ENCODE peak calls at places on chromosomes 5 and 9, in eight cellular contexts. U is adrenal gland, I is WTC11, R is mesothelial cell of epicardium, Y is HFF-Myc, A is brain microvascular endothelial cell, M is GM20000, K is IMR-90. O is an unnamed sample.

GRCh38 chr5:176740131-176740701 is 70.1 kb upstream of the UNC5A start:
- DNase-seq in Y (no peak), R (no peak), I (no peak), K (no peak), M (no peak), A (no peak), U (no peak), O (no peak)

GRCh38 chr5:153818626-153819025 is 220.1 kb downstream of the FAM114A2 start:
- DNase-seq in U (no peak), A (no peak), I (no peak), R (no peak), M (no peak), K (no peak), Y (no peak), O (no peak)

GRCh38 chr9:124033967-124034366 is 22.4 kb downstream of the LHX2 start:
- DNase-seq in K (no peak), I (no peak), Y (no peak), R (no peak), U (no peak), M (no peak), A (no peak), O (no peak)

GRCh38 chr5:1385395-1386273 is 40.7 kb upstream of the CLPTM1L start:
- DNase-seq in I (peak; percentile 89), M (peak; percentile 93), U (peak; percentile 90), A (peak; percentile 35), R (peak; percentile 48), K (peak; percentile 3), Y (peak; percentile 12), O (peak; percentile 69)

GRCh38 chr5:172744106-172745104 is 26.6 kb downstream of the DUSP1 start:
- DNase-seq in A (no peak), M (no peak), Y (no peak), U (no peak), R (no peak), I (no peak), K (no peak), O (no peak)

GRCh38 chr9:30178586-30178985 is 2205.9 kb upstream of the ACO1 start:
- DNase-seq in U (no peak), A (no peak), I (no peak), K (no peak), M (no peak), Y (no peak), R (no peak), O (no peak)

GRCh38 chr5:157476699-157477408 is 16.8 kb downstream of the NIPAL4 start:
- DNase-seq in A (peak; percentile 73), M (peak; percentile 74), R (no peak), Y (peak; percentile 56), U (peak; percentile 48), I (peak; percentile 30), K (peak; percentile 74), O (peak; percentile 31)

GRCh38 chr5:38866362-38867070 is 20.7 kb downstream of the OSMR start:
- DNase-seq in A (no peak), U (no peak), I (no peak), R (no peak), Y (no peak), K (peak; percentile 5), M (no peak), O (no peak)

GRCh38 chr5:159103086-159103485 is 3.4 kb upstream of the EBF1 start:
- DNase-seq in M (no peak), A (no peak), U (no peak), K (no peak), I (no peak), Y (no peak), R (no peak), O (no peak)

GRCh38 chr5:159102294-159102934 is 2.7 kb upstream of the EBF1 start:
- DNase-seq in Y (no peak), R (no peak), I (no peak), K (no peak), A (no peak), M (no peak), U (no peak), O (no peak)

GRCh38 chr5:159105318-159106053 is 5.8 kb upstream of the EBF1 start:
- DNase-seq in U (no peak), R (no peak), Y (no peak), K (no peak), I (peak; percentile 31), A (no peak), M (no peak), O (no peak)

GRCh38 chr5:159104759-159105317 is 5.1 kb upstream of the EBF1 start:
- DNase-seq in K (no peak), I (no peak), A (no peak), R (no peak), M (no peak), Y (no peak), U (no peak), O (no peak)

DNA sequence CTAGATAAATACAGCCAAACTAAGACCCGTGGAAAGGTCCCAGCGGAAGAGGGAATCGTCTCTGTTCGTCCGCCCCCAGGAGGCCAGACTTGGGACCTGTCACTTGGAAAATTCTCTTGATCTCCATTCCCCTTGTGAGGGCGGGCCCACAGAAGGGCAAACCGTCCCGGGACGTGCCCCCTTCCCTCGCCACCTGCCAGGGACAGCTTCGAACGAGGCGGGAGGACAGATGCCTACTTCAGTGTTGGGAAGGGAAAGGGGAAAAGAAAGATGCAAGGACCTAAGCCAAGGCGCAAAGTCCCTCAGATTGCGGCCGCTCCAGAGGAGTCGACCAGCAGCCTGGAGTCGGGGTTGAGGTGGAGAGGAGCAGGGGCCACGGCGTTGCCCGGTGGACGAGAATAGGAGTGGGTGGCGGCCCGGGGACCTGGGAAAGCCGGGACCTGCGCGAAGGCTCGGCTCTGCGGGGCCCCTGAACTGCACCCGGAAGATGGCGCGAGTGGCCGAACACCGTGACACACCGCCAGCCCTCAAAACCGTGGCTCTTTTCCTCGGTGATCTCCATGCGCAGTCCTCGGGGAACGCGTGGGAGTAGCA is 4.4 kb upstream of the EBF1 start:
- DNase-seq in U (no peak), M (no peak), R (no peak), A (peak; percentile 53), Y (no peak), I (peak; percentile 68), K (peak; percentile 21), O (no peak)
- TF ChIP-seq CTCF in U (no peak), M (no peak), R (no peak), A (peak; percentile 73), Y (peak; percentile 31), I (no peak), K (peak; percentile 30), O (peak; percentile 60)

GRCh38 chr9:137972988-137973470 is 95.4 kb downstream of the CACNA1B start:
- DNase-seq in R (peak; percentile 8), K (no peak), A (no peak), M (no peak), I (no peak), Y (no peak), U (no peak), O (no peak)

GRCh38 chr9:137972355-137972987 is 94.9 kb downstream of the CACNA1B start:
- DNase-seq in U (peak; percentile 4), K (no peak), Y (no peak), R (peak; percentile 12), I (no peak), M (no peak), A (no peak), O (no peak)

GRCh38 chr9:137974746-137975526 is 97.4 kb downstream of the CACNA1B start:
- DNase-seq in U (no peak), A (no peak), M (no peak), K (no peak), I (no peak), R (no peak), Y (no peak), O (no peak)

GRCh38 chr9:137975527-137975913 is 97.9 kb downstream of the CACNA1B start:
- DNase-seq in Y (no peak), K (no peak), I (no peak), U (no peak), M (no peak), A (no peak), R (no peak), O (no peak)

DNA sequence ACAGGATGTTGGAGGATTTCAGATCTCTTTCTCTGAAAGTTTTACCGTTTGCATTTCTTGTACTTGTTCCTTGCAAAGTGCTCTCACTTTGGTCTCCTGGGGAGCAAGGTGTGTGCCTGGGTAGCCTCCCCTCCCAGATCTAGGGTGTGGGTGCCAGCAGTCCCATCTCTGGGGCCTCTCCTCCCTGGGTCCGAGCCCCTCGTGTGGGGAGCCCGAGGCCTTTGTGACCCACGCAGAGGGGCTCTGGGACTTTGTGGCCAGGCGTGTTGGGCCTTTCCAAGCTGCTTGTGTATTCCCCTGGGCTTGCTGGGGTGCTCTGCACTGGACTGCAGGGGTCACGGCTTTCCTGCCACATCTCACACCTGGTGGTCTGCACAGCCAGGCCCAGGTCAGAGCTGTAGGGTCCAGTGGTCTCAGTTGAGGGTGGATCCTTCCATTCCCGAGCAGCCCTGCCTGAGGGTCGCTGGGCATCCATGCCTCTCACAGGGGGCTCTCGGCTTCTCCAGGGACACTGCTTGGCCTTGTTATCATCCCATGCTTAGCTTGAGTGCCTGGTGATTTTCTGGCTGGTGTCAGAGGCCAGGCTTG is 96.3 kb downstream of the CACNA1B start:
- DNase-seq in K (no peak), I (no peak), Y (no peak), U (peak; percentile 6), R (no peak), M (no peak), A (no peak), O (no peak)
- TF ChIP-seq CTCF in K (no peak), I (no peak), Y (no peak), U (no peak), R (no peak), M (no peak), A (no peak), O (no peak)

DNA sequence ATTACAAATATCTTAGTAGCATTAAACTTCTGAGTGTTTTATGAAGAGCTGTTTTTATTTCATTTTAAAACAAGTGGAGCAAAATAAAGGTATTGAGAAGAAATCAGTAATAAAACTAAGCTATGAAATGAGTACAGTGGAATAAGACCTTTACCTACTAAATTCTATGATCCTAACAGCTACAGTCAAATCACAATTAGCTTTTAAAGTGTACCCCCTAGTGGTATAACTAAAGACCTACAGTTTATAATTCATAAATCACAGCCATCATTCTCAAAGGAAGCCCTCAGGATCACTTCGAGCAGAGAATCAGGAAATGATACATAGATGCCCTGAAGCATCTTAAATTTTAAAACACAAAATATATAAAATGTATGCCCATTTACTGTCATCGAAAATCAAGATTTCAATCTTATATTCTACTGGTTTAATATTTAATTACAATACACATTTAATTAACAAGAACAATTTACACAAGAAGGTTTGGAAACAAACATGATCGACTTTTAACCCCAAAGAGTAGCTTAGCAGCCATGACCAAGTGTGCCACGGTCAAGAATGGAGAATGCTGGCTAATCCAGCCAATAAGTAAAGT is 12.3 kb downstream of the CCNH start:
- DNase-seq in Y (no peak), I (no peak), U (no peak), A (no peak), M (peak; percentile 38), R (no peak), K (peak; percentile 61), O (no peak)
- TF ChIP-seq CTCF in Y (peak; percentile 46), I (no peak), U (peak; percentile 72), A (peak; percentile 38), M (no peak), R (peak; percentile 90), K (peak; percentile 65), O (peak; percentile 80)

GRCh38 chr5:112366987-112367386 is 52.1 kb downstream of the EPB41L4A start:
- DNase-seq in I (peak; percentile 33), R (no peak), M (peak; percentile 22), Y (no peak), U (no peak), A (no peak), K (no peak), O (no peak)

GRCh38 chr5:112372543-112372942 is 46.5 kb downstream of the EPB41L4A start:
- DNase-seq in K (no peak), A (no peak), Y (no peak), R (no peak), I (no peak), M (no peak), U (no peak), O (no peak)

GRCh38 chr5:112371054-112371453 is 48.0 kb downstream of the EPB41L4A start:
- DNase-seq in Y (no peak), M (no peak), U (no peak), K (no peak), R (no peak), A (no peak), I (no peak), O (no peak)

DNA sequence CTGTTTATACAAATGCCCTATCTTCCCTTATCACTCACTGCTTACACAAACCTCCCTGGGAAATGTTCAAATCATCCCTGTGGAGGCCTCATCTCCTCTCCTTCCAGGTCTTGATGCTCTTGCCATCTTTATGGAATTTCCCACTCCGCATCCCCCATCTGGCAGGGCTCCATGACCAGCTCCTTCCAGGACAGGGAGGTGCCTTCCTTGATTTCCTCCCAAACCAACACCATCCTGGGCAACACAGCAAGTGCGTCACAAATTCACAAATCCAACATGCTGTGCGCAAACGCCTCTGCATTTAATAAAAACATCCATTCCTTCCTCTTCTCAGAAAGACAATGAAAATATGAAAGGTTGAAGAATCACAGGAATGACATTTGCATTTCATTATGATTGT is 51.7 kb downstream of the EPB41L4A start:
- DNase-seq in M (no peak), K (no peak), A (no peak), R (no peak), U (peak; percentile 26), Y (no peak), I (no peak), O (no peak)
- TF ChIP-seq CTCF in M (no peak), K (no peak), A (no peak), R (no peak), U (no peak), Y (no peak), I (no peak), O (no peak)